ENCODE peak calls at places on chromosomes 1 and 21, in six cellular contexts. L is CD8-positive, alpha-beta memory T cell; B is thoracic aorta; V is fibroblast of lung; X is neural progenitor cell; A is heart left ventricle. T is an unnamed sample. For H3K27me3, the result is how much of the 10 kb centered on the place peaks cover.

GRCh38 chr21:21286170-21286798 is 288.1 kb downstream of the NCAM2 start:
- DNase-seq in V (no peak), L (no peak), A (no peak), B (no peak), X (no peak), T (no peak)

GRCh38 chr21:23402929-23403520 is 2204.3 kb downstream of the MRPL39 start:
- DNase-seq in B (no peak), V (no peak), X (no peak), A (no peak), L (no peak), T (no peak)

GRCh38 chr1:66533804-66534745 is at the start of gene SGIP1:
- DNase-seq in B (peak), L (no peak), A (peak), V (peak), X (peak), T (peak)

GRCh38 chr1:201450721-201451291 is 18.2 kb downstream of the PHLDA3 start:
- DNase-seq in L (no peak), V (peak), X (peak), B (no peak), A (peak), T (peak)

GRCh38 chr1:1308756-1309524 is 543 bp downstream of the PUSL1 start:
- DNase-seq in X (peak), L (no peak), B (no peak), A (no peak), V (no peak), T (peak)

GRCh38 chr1:235018161-235018560 is 110.5 kb downstream of the TOMM20 start:
- DNase-seq in X (no peak), B (no peak), V (peak), L (no peak), A (no peak), T (peak)

GRCh38 chr1:109479901-109480300 is 3.8 kb upstream of the ATXN7L2 start:
- DNase-seq in B (no peak), L (no peak), A (no peak), V (no peak), X (no peak), T (no peak)

GRCh38 chr1:211371406-211372105 is 44.9 kb downstream of the TRAF5 start:
- DNase-seq in L (no peak), V (peak), B (no peak), X (peak), A (no peak), T (no peak)

GRCh38 chr1:8059161-8059622 is 33.1 kb upstream of the ERRFI1 start:
- DNase-seq in X (no peak), A (no peak), B (no peak), V (peak), L (no peak), T (no peak)

GRCh38 chr1:229884765-229885164 is 182.3 kb upstream of the GALNT2 start:
- DNase-seq in B (no peak), V (no peak), X (no peak), A (no peak), L (no peak), T (no peak)

GRCh38 chr1:1540015-1540816 is at the start of gene TMEM240:
- DNase-seq in A (peak), V (peak), L (peak), X (peak), B (peak), T (peak)

GRCh38 chr1:69739181-69739580 is 171.5 kb downstream of the LRRC7 start:
- DNase-seq in B (no peak), A (no peak), L (no peak), V (peak), X (peak), T (no peak)

GRCh38 chr21:35257413-35257812 is 208.3 kb upstream of the RUNX1 start:
- DNase-seq in X (no peak), L (no peak), A (peak), B (peak), V (peak), T (peak)

GRCh38 chr1:110880708-110881374 is 7.9 kb downstream of the CD53 start:
- DNase-seq in X (no peak), V (no peak), B (no peak), A (no peak), L (peak), T (no peak)

GRCh38 chr1:119893238-119893791 is 3.0 kb downstream of the ADAM30 start:
- DNase-seq in V (no peak), L (no peak), A (no peak), B (no peak), X (no peak), T (no peak)

GRCh38 chr1:229258031-229258850 is 12.7 kb upstream of the RAB4A start:
- DNase-seq in A (no peak), B (no peak), X (peak), L (peak), V (peak), T (peak)

GRCh38 chr21:41707231-41707988 is 59.4 kb downstream of the RIPK4 start:
- DNase-seq in B (no peak), V (peak), L (no peak), A (no peak), X (no peak), T (no peak)
- H3K27ac ChIP-seq in B (no peak), V (no peak), L (no peak), A (no peak), X (no peak), T (no peak)

GRCh38 chr1:26327956-26328362 is 10.2 kb downstream of the CD52 start:
- DNase-seq in B (no peak), A (no peak), L (no peak), V (no peak), X (no peak), T (no peak)
- H3K4me3 ChIP-seq in B (no peak), A (no peak), L (no peak), V (no peak), X (no peak), T (no peak)

GRCh38 chr1:156368889-156369684 is at the start of gene RHBG:
- DNase-seq in L (no peak), X (peak), V (peak), B (no peak), A (no peak), T (no peak)
- H3K27me3 ChIP-seq in L (under half), X (half or more), V (under half), B (under half), A (under half), T (half or more)

GRCh38 chr1:116493484-116494350 is 77.1 kb downstream of the CD58 start:
- DNase-seq in V (no peak), A (peak), L (no peak), X (no peak), B (no peak), T (no peak)

GRCh38 chr1:116494745-116495144 is 76.1 kb downstream of the CD58 start:
- DNase-seq in A (no peak), X (no peak), B (no peak), V (peak), L (no peak), T (no peak)

GRCh38 chr1:116495534-116495933 is 75.3 kb downstream of the CD58 start:
- DNase-seq in A (peak), X (no peak), B (no peak), V (peak), L (no peak), T (no peak)

GRCh38 chr1:116493036-116493435 is 77.8 kb downstream of the CD58 start:
- DNase-seq in L (no peak), V (no peak), X (no peak), A (no peak), B (no peak), T (no peak)

GRCh38 chr1:116494351-116494692 is 76.5 kb downstream of the CD58 start:
- DNase-seq in B (no peak), V (peak), A (peak), L (no peak), X (peak), T (no peak)
- H3K27ac ChIP-seq in B (no peak), V (no peak), A (no peak), L (no peak), X (no peak), T (no peak)

DNA sequence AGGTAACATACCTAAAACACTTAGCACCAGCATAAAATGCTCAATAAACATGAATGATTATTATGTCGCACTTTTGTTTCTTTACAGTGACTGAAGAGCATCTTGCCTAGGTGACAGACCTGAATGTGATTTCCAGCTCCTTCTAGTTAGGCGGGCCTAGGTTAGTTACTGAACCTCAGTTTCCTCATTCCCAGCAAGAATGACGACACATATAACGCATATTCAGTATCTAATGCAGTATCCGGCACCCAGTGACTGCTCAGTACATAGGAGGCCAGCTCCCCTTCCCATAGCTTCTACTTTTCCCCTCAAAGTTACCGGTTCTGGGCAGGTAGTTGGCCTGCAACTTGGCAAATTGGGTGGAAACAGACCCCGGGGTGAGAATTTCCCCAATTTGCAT is 763 bp downstream of the AUNIP start:
- DNase-seq in A (no peak), B (no peak), X (no peak), V (no peak), L (no peak), T (no peak)
- H3K4me3 ChIP-seq in A (peak), B (peak), X (peak), V (peak), L (peak), T (no peak)

DNA sequence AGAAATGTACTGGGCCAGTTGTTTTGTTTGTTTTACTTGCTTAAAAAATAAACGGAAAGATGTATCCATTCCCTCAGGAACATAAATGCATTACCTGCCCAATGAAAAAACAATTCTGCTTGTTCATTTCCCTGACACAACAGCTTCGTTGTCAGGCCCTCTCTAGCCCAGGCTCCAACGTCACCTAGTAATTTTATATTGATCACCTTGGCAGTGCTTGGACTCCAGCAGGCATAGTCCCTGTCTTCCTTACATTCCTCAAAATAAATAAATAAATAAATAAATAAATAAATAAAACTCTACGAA is 1.2 kb downstream of the CEP170 start:
- DNase-seq in V (no peak), A (no peak), X (peak), B (no peak), L (no peak), T (no peak)
- H3K27me3 ChIP-seq in V (under half), A (under half), X (under half), B (under half), L (under half), T (under half)

GRCh38 chr1:177257128-177257527 is 86.4 kb downstream of the BRINP2 start:
- DNase-seq in V (no peak), B (no peak), L (no peak), A (no peak), X (no peak), T (no peak)
- H3K27ac ChIP-seq in V (no peak), B (no peak), L (no peak), A (no peak), X (no peak), T (no peak)

GRCh38 chr1:221667504-221667903 is 74.4 kb downstream of the DUSP10 start:
- DNase-seq in X (no peak), A (no peak), L (no peak), V (peak), B (no peak), T (no peak)

GRCh38 chr1:221672965-221673364 is 68.9 kb downstream of the DUSP10 start:
- DNase-seq in X (no peak), V (no peak), A (no peak), L (no peak), B (no peak), T (no peak)

GRCh38 chr1:221672160-221672762 is 69.6 kb downstream of the DUSP10 start:
- DNase-seq in V (peak), B (no peak), L (no peak), A (no peak), X (no peak), T (no peak)

GRCh38 chr1:221670081-221670480 is 71.8 kb downstream of the DUSP10 start:
- DNase-seq in V (peak), X (no peak), B (no peak), L (no peak), A (no peak), T (no peak)

DNA sequence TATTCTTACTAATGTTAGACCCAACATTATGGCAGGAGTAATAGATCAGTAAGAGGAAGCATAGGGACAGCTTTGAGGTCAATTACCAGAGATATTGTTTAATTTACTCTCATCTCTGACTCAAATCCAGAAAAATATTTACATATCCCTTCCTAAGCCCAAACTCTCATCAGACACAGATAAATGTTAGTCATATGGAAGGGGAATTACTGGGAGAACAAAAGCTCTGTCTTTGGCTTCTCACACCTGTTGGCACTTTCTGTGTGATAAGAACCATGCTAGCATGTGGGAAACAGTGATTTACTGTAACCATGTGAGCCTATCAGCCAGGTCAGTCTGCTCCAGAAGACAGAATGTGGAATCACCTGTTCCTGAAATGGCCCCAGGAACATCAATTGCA is 72.4 kb downstream of the DUSP10 start:
- DNase-seq in B (no peak), V (no peak), L (no peak), X (no peak), A (no peak), T (no peak)
- H3K4me3 ChIP-seq in B (no peak), V (no peak), L (no peak), X (no peak), A (no peak), T (no peak)